ENCODE peak calls at places on chromosomes 12 and 14, in ten cellular contexts. One of them, this sample, is unnamed.

GRCh38 chr12:109861689-109862314 is 18.5 kb downstream of the GLTP start:
- DNase-seq in gastrocnemius medialis: no peak
- DNase-seq in heart left ventricle: no peak
- DNase-seq in IMR-90: peak
- DNase-seq in HCT116: no peak
- DNase-seq in A549: no peak
- DNase-seq in NB4: no peak
- DNase-seq in H1: no peak
- DNase-seq in uterus: no peak
- DNase-seq in upper lobe of left lung: no peak
- DNase-seq in this sample: no peak

GRCh38 chr12:94622475-94622874 is 27.9 kb downstream of the TMCC3 start:
- DNase-seq in gastrocnemius medialis: no peak
- DNase-seq in heart left ventricle: no peak
- DNase-seq in IMR-90: no peak
- DNase-seq in HCT116: no peak
- DNase-seq in A549: no peak
- DNase-seq in NB4: no peak
- DNase-seq in H1: no peak
- DNase-seq in uterus: no peak
- DNase-seq in upper lobe of left lung: no peak
- DNase-seq in this sample: no peak

GRCh38 chr12:11014234-11014633 is 8.2 kb downstream of the TAS2R19 start:
- DNase-seq in gastrocnemius medialis: no peak
- DNase-seq in heart left ventricle: no peak
- DNase-seq in IMR-90: peak
- DNase-seq in HCT116: no peak
- DNase-seq in A549: no peak
- DNase-seq in NB4: no peak
- DNase-seq in H1: no peak
- DNase-seq in uterus: no peak
- DNase-seq in upper lobe of left lung: no peak
- DNase-seq in this sample: no peak

GRCh38 chr14:103522028-103522581 is 525 bp downstream of the CKB start:
- DNase-seq in gastrocnemius medialis: no peak
- DNase-seq in heart left ventricle: peak
- DNase-seq in IMR-90: no peak
- DNase-seq in HCT116: no peak
- DNase-seq in A549: no peak
- DNase-seq in NB4: no peak
- DNase-seq in H1: peak
- DNase-seq in uterus: peak
- DNase-seq in upper lobe of left lung: peak
- DNase-seq in this sample: no peak

GRCh38 chr12:6551496-6552139 is 4.2 kb downstream of the IFFO1 start:
- DNase-seq in gastrocnemius medialis: peak
- DNase-seq in heart left ventricle: peak
- DNase-seq in IMR-90: peak
- DNase-seq in HCT116: no peak
- DNase-seq in A549: peak
- DNase-seq in NB4: no peak
- DNase-seq in H1: no peak
- DNase-seq in uterus: peak
- DNase-seq in upper lobe of left lung: no peak
- DNase-seq in this sample: no peak

GRCh38 chr14:69263364-69263763 is 3.4 kb downstream of the GALNT16 start:
- DNase-seq in gastrocnemius medialis: peak
- DNase-seq in heart left ventricle: no peak
- DNase-seq in IMR-90: peak
- DNase-seq in HCT116: no peak
- DNase-seq in A549: no peak
- DNase-seq in NB4: peak
- DNase-seq in H1: no peak
- DNase-seq in uterus: peak
- DNase-seq in upper lobe of left lung: no peak
- DNase-seq in this sample: peak

GRCh38 chr14:41604793-41605534 is 1.7 kb upstream of the LRFN5 start:
- DNase-seq in gastrocnemius medialis: no peak
- DNase-seq in heart left ventricle: peak
- DNase-seq in IMR-90: peak
- DNase-seq in HCT116: no peak
- DNase-seq in A549: no peak
- DNase-seq in NB4: no peak
- DNase-seq in H1: no peak
- DNase-seq in uterus: peak
- DNase-seq in upper lobe of left lung: peak
- DNase-seq in this sample: peak

GRCh38 chr14:91108941-91109611 is 4.8 kb upstream of the DGLUCY start:
- DNase-seq in gastrocnemius medialis: peak
- DNase-seq in heart left ventricle: no peak
- DNase-seq in IMR-90: no peak
- DNase-seq in HCT116: no peak
- DNase-seq in A549: no peak
- DNase-seq in NB4: peak
- DNase-seq in H1: no peak
- DNase-seq in uterus: peak
- DNase-seq in upper lobe of left lung: no peak
- DNase-seq in this sample: no peak

GRCh38 chr12:92546826-92547348 is 155.9 kb upstream of the PLEKHG7 start:
- DNase-seq in gastrocnemius medialis: no peak
- DNase-seq in heart left ventricle: no peak
- DNase-seq in IMR-90: no peak
- DNase-seq in HCT116: no peak
- DNase-seq in A549: no peak
- DNase-seq in NB4: no peak
- DNase-seq in H1: no peak
- DNase-seq in uterus: no peak
- DNase-seq in upper lobe of left lung: no peak
- DNase-seq in this sample: no peak

GRCh38 chr12:92547906-92548305 is 154.9 kb upstream of the PLEKHG7 start:
- DNase-seq in gastrocnemius medialis: no peak
- DNase-seq in heart left ventricle: no peak
- DNase-seq in IMR-90: no peak
- DNase-seq in HCT116: no peak
- DNase-seq in A549: no peak
- DNase-seq in NB4: no peak
- DNase-seq in H1: no peak
- DNase-seq in uterus: no peak
- DNase-seq in upper lobe of left lung: no peak
- DNase-seq in this sample: no peak

GRCh38 chr12:92543872-92544271 is 158.9 kb upstream of the PLEKHG7 start:
- DNase-seq in gastrocnemius medialis: no peak
- DNase-seq in heart left ventricle: no peak
- DNase-seq in IMR-90: peak
- DNase-seq in HCT116: no peak
- DNase-seq in A549: no peak
- DNase-seq in NB4: no peak
- DNase-seq in H1: no peak
- DNase-seq in uterus: no peak
- DNase-seq in upper lobe of left lung: no peak
- DNase-seq in this sample: no peak

GRCh38 chr12:92544321-92544720 is 158.5 kb upstream of the PLEKHG7 start:
- DNase-seq in gastrocnemius medialis: no peak
- DNase-seq in heart left ventricle: no peak
- DNase-seq in IMR-90: no peak
- DNase-seq in HCT116: no peak
- DNase-seq in A549: no peak
- DNase-seq in NB4: no peak
- DNase-seq in H1: no peak
- DNase-seq in uterus: no peak
- DNase-seq in upper lobe of left lung: no peak
- DNase-seq in this sample: no peak

DNA sequence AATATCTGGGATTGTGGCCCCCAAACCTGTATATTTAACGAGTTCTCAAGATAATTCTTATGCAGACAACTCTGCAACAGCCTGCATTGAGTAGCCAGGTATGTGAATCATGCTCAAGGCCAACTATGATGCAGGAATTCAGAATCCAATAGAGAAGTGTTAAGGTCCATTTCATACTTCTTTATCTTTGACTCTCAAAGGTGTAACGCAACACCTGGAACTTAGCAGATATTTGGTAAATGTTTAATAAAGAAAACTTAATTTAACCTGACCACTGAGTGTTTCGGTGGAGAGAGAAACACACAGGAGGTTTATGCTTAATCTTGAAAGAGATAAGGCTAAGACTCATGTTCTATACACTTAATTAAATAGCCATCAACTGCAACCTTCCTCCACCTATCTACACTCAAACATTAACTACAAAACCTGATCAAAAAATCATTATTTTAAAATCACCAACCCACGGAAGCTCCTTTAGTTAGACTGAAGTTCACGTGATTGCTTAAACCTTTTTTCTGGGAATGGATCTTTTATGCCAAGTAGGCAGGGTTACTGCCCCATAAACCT is 156.4 kb upstream of the PLEKHG7 start:
- DNase-seq in gastrocnemius medialis: no peak
- DNase-seq in heart left ventricle: no peak
- DNase-seq in IMR-90: no peak
- DNase-seq in HCT116: no peak
- DNase-seq in A549: no peak
- DNase-seq in NB4: no peak
- DNase-seq in H1: no peak
- DNase-seq in uterus: no peak
- DNase-seq in upper lobe of left lung: no peak
- DNase-seq in this sample: no peak
- TF ChIP-seq POLR2A in gastrocnemius medialis: no peak
- TF ChIP-seq POLR2A in heart left ventricle: no peak
- TF ChIP-seq POLR2A in IMR-90: no peak
- TF ChIP-seq POLR2A in HCT116: no peak
- TF ChIP-seq POLR2A in A549: no peak
- TF ChIP-seq POLR2A in NB4: no peak
- TF ChIP-seq POLR2A in H1: no peak
- TF ChIP-seq POLR2A in uterus: no peak
- TF ChIP-seq POLR2A in upper lobe of left lung: no peak
- TF ChIP-seq POLR2A in this sample: no peak

GRCh38 chr14:94024549-94024948 is 1.6 kb upstream of the OTUB2 start:
- DNase-seq in gastrocnemius medialis: no peak
- DNase-seq in heart left ventricle: no peak
- DNase-seq in IMR-90: no peak
- DNase-seq in HCT116: no peak
- DNase-seq in A549: no peak
- DNase-seq in NB4: no peak
- DNase-seq in H1: no peak
- DNase-seq in uterus: no peak
- DNase-seq in upper lobe of left lung: no peak
- DNase-seq in this sample: no peak

GRCh38 chr14:94026886-94027469 is 838 bp downstream of the OTUB2 start:
- DNase-seq in gastrocnemius medialis: no peak
- DNase-seq in heart left ventricle: no peak
- DNase-seq in IMR-90: no peak
- DNase-seq in HCT116: no peak
- DNase-seq in A549: no peak
- DNase-seq in NB4: no peak
- DNase-seq in H1: no peak
- DNase-seq in uterus: no peak
- DNase-seq in upper lobe of left lung: no peak
- DNase-seq in this sample: no peak

GRCh38 chr14:94027566-94028449 is 1.7 kb downstream of the OTUB2 start:
- DNase-seq in gastrocnemius medialis: no peak
- DNase-seq in heart left ventricle: no peak
- DNase-seq in IMR-90: no peak
- DNase-seq in HCT116: no peak
- DNase-seq in A549: no peak
- DNase-seq in NB4: no peak
- DNase-seq in H1: no peak
- DNase-seq in uterus: no peak
- DNase-seq in upper lobe of left lung: peak
- DNase-seq in this sample: no peak

GRCh38 chr14:94026173-94026885 is at the start of gene OTUB2:
- DNase-seq in gastrocnemius medialis: peak
- DNase-seq in heart left ventricle: peak
- DNase-seq in IMR-90: peak
- DNase-seq in HCT116: peak
- DNase-seq in A549: peak
- DNase-seq in NB4: peak
- DNase-seq in H1: peak
- DNase-seq in uterus: peak
- DNase-seq in upper lobe of left lung: peak
- DNase-seq in this sample: peak

GRCh38 chr14:94025720-94026119 is 420 bp upstream of the OTUB2 start:
- DNase-seq in gastrocnemius medialis: no peak
- DNase-seq in heart left ventricle: no peak
- DNase-seq in IMR-90: no peak
- DNase-seq in HCT116: no peak
- DNase-seq in A549: no peak
- DNase-seq in NB4: no peak
- DNase-seq in H1: no peak
- DNase-seq in uterus: no peak
- DNase-seq in upper lobe of left lung: no peak
- DNase-seq in this sample: no peak
- H3K4me3 ChIP-seq in gastrocnemius medialis: peak
- H3K4me3 ChIP-seq in heart left ventricle: peak
- H3K4me3 ChIP-seq in IMR-90: peak
- H3K4me3 ChIP-seq in HCT116: peak
- H3K4me3 ChIP-seq in A549: peak
- H3K4me3 ChIP-seq in NB4: no peak
- H3K4me3 ChIP-seq in H1: peak
- H3K4me3 ChIP-seq in uterus: no peak
- H3K4me3 ChIP-seq in upper lobe of left lung: peak
- H3K4me3 ChIP-seq in this sample: no peak

DNA sequence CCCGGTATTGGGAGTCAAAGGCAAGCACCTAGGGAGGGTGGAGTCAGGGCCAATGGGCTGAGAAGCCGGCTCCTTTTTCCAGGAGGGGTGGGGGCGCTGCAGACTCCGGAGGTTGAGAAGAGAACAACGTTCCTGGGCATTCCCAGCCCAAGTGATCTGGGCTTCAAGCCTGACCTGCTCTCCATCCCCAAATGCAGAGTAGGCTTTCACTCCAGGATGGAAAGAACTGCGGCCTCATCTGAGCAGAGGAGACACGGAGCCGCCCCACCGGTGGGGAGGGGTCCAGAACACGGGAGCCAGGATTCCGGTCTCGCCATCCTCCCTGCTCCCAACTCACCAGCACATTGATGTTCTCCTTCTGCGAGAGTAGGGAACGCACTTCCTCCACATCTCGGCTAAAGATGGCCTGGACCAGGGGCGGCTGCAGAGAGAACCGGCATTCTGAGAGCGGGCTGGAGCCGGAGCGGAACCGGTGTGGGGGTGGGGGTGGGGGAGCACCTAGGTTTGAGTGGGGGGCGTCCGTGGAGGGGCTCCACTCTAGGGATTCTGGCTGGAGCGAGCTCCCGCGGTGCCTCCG is 605 bp downstream of the ANKRD52 start:
- DNase-seq in gastrocnemius medialis: peak
- DNase-seq in heart left ventricle: no peak
- DNase-seq in IMR-90: peak
- DNase-seq in HCT116: no peak
- DNase-seq in A549: peak
- DNase-seq in NB4: no peak
- DNase-seq in H1: peak
- DNase-seq in uterus: no peak
- DNase-seq in upper lobe of left lung: no peak
- DNase-seq in this sample: no peak
- TF ChIP-seq CTCF in gastrocnemius medialis: no peak
- TF ChIP-seq CTCF in heart left ventricle: no peak
- TF ChIP-seq CTCF in IMR-90: no peak
- TF ChIP-seq CTCF in HCT116: no peak
- TF ChIP-seq CTCF in A549: peak
- TF ChIP-seq CTCF in NB4: no peak
- TF ChIP-seq CTCF in H1: no peak
- TF ChIP-seq CTCF in uterus: no peak
- TF ChIP-seq CTCF in upper lobe of left lung: no peak
- TF ChIP-seq CTCF in this sample: no peak

GRCh38 chr14:55051426-55052258 is at the start of gene MAPK1IP1L:
- DNase-seq in gastrocnemius medialis: peak
- DNase-seq in heart left ventricle: peak
- DNase-seq in IMR-90: peak
- DNase-seq in HCT116: peak
- DNase-seq in A549: peak
- DNase-seq in NB4: peak
- DNase-seq in H1: peak
- DNase-seq in uterus: peak
- DNase-seq in upper lobe of left lung: peak
- DNase-seq in this sample: peak
- TF ChIP-seq POLR2A in gastrocnemius medialis: peak
- TF ChIP-seq POLR2A in heart left ventricle: peak
- TF ChIP-seq POLR2A in IMR-90: peak
- TF ChIP-seq POLR2A in HCT116: peak
- TF ChIP-seq POLR2A in A549: peak
- TF ChIP-seq POLR2A in NB4: peak
- TF ChIP-seq POLR2A in H1: peak
- TF ChIP-seq POLR2A in uterus: peak
- TF ChIP-seq POLR2A in upper lobe of left lung: peak
- TF ChIP-seq POLR2A in this sample: peak

This sample was measured in lower leg skin.